ENCODE peak calls at places on chromosomes 1 and 21, in eight cellular contexts. One of them, this sample, is unnamed.

GRCh38 chr1:115089443-115090340 is at the start of gene TSPAN2:
- DNase-seq in fibroblast of pulmonary artery: no peak
- DNase-seq in AG09309: no peak
- DNase-seq in choroid plexus epithelial cell: peak
- DNase-seq in CD8-positive, alpha-beta T cell: peak
- DNase-seq in colonic mucosa: peak
- DNase-seq in vagina: no peak
- DNase-seq in spleen: peak
- DNase-seq in this sample: peak

GRCh38 chr1:85568660-85569059 is 11.9 kb upstream of the CCN1 start:
- DNase-seq in fibroblast of pulmonary artery: no peak
- DNase-seq in AG09309: no peak
- DNase-seq in choroid plexus epithelial cell: no peak
- DNase-seq in CD8-positive, alpha-beta T cell: no peak
- DNase-seq in colonic mucosa: no peak
- DNase-seq in vagina: no peak
- DNase-seq in spleen: no peak
- DNase-seq in this sample: no peak

GRCh38 chr21:34649400-34649799 is 19.4 kb upstream of the CLIC6 start:
- DNase-seq in fibroblast of pulmonary artery: no peak
- DNase-seq in AG09309: no peak
- DNase-seq in choroid plexus epithelial cell: no peak
- DNase-seq in CD8-positive, alpha-beta T cell: no peak
- DNase-seq in colonic mucosa: no peak
- DNase-seq in vagina: no peak
- DNase-seq in spleen: no peak
- DNase-seq in this sample: no peak

GRCh38 chr1:159783724-159784123 is 3.0 kb downstream of the DUSP23 start:
- DNase-seq in fibroblast of pulmonary artery: no peak
- DNase-seq in AG09309: no peak
- DNase-seq in choroid plexus epithelial cell: peak
- DNase-seq in CD8-positive, alpha-beta T cell: no peak
- DNase-seq in colonic mucosa: no peak
- DNase-seq in vagina: no peak
- DNase-seq in spleen: no peak
- DNase-seq in this sample: no peak

GRCh38 chr1:25109527-25109926 is 122.8 kb downstream of the SYF2 start:
- DNase-seq in fibroblast of pulmonary artery: no peak
- DNase-seq in AG09309: no peak
- DNase-seq in choroid plexus epithelial cell: no peak
- DNase-seq in CD8-positive, alpha-beta T cell: no peak
- DNase-seq in colonic mucosa: no peak
- DNase-seq in vagina: no peak
- DNase-seq in spleen: no peak
- DNase-seq in this sample: no peak

GRCh38 chr1:205693421-205693991 is 13.2 kb upstream of the SLC45A3 start:
- DNase-seq in fibroblast of pulmonary artery: no peak
- DNase-seq in AG09309: no peak
- DNase-seq in choroid plexus epithelial cell: no peak
- DNase-seq in CD8-positive, alpha-beta T cell: no peak
- DNase-seq in colonic mucosa: no peak
- DNase-seq in vagina: no peak
- DNase-seq in spleen: peak
- DNase-seq in this sample: peak

GRCh38 chr1:94983343-94983742 is 56.4 kb upstream of the CNN3 start:
- DNase-seq in fibroblast of pulmonary artery: peak
- DNase-seq in AG09309: no peak
- DNase-seq in choroid plexus epithelial cell: peak
- DNase-seq in CD8-positive, alpha-beta T cell: no peak
- DNase-seq in colonic mucosa: peak
- DNase-seq in vagina: no peak
- DNase-seq in spleen: no peak
- DNase-seq in this sample: no peak

GRCh38 chr1:211320980-211321379 is 5.7 kb upstream of the TRAF5 start:
- DNase-seq in fibroblast of pulmonary artery: no peak
- DNase-seq in AG09309: no peak
- DNase-seq in choroid plexus epithelial cell: no peak
- DNase-seq in CD8-positive, alpha-beta T cell: no peak
- DNase-seq in colonic mucosa: no peak
- DNase-seq in vagina: no peak
- DNase-seq in spleen: no peak
- DNase-seq in this sample: no peak

GRCh38 chr1:101235696-101236545 is 898 bp upstream of the S1PR1 start:
- DNase-seq in fibroblast of pulmonary artery: peak
- DNase-seq in AG09309: no peak
- DNase-seq in choroid plexus epithelial cell: peak
- DNase-seq in CD8-positive, alpha-beta T cell: peak
- DNase-seq in colonic mucosa: peak
- DNase-seq in vagina: no peak
- DNase-seq in spleen: peak
- DNase-seq in this sample: peak

GRCh38 chr1:229116114-229116513 is 154.8 kb upstream of the RAB4A start:
- DNase-seq in fibroblast of pulmonary artery: peak
- DNase-seq in AG09309: no peak
- DNase-seq in choroid plexus epithelial cell: no peak
- DNase-seq in CD8-positive, alpha-beta T cell: no peak
- DNase-seq in colonic mucosa: no peak
- DNase-seq in vagina: no peak
- DNase-seq in spleen: no peak
- DNase-seq in this sample: no peak

GRCh38 chr1:95627244-95627643 is 393.2 kb downstream of the RWDD3 start:
- DNase-seq in fibroblast of pulmonary artery: no peak
- DNase-seq in AG09309: no peak
- DNase-seq in choroid plexus epithelial cell: no peak
- DNase-seq in CD8-positive, alpha-beta T cell: no peak
- DNase-seq in colonic mucosa: no peak
- DNase-seq in vagina: no peak
- DNase-seq in spleen: no peak
- DNase-seq in this sample: no peak

GRCh38 chr1:186042216-186042615 is 308.0 kb downstream of the HMCN1 start:
- DNase-seq in fibroblast of pulmonary artery: peak
- DNase-seq in AG09309: no peak
- DNase-seq in choroid plexus epithelial cell: no peak
- DNase-seq in CD8-positive, alpha-beta T cell: no peak
- DNase-seq in colonic mucosa: no peak
- DNase-seq in vagina: no peak
- DNase-seq in spleen: no peak
- DNase-seq in this sample: no peak

GRCh38 chr1:157963713-157964112 is 29.7 kb upstream of the KIRREL1 start:
- DNase-seq in fibroblast of pulmonary artery: peak
- DNase-seq in AG09309: no peak
- DNase-seq in choroid plexus epithelial cell: peak
- DNase-seq in CD8-positive, alpha-beta T cell: peak
- DNase-seq in colonic mucosa: peak
- DNase-seq in vagina: no peak
- DNase-seq in spleen: peak
- DNase-seq in this sample: peak

GRCh38 chr1:222061711-222062359 is 319.9 kb upstream of the DUSP10 start:
- DNase-seq in fibroblast of pulmonary artery: no peak
- DNase-seq in AG09309: no peak
- DNase-seq in choroid plexus epithelial cell: no peak
- DNase-seq in CD8-positive, alpha-beta T cell: no peak
- DNase-seq in colonic mucosa: no peak
- DNase-seq in vagina: no peak
- DNase-seq in spleen: no peak
- DNase-seq in this sample: no peak

GRCh38 chr1:206846475-206846874 is 18.9 kb upstream of the IL20 start:
- DNase-seq in fibroblast of pulmonary artery: no peak
- DNase-seq in AG09309: no peak
- DNase-seq in choroid plexus epithelial cell: no peak
- DNase-seq in CD8-positive, alpha-beta T cell: no peak
- DNase-seq in colonic mucosa: no peak
- DNase-seq in vagina: no peak
- DNase-seq in spleen: no peak
- DNase-seq in this sample: no peak

DNA sequence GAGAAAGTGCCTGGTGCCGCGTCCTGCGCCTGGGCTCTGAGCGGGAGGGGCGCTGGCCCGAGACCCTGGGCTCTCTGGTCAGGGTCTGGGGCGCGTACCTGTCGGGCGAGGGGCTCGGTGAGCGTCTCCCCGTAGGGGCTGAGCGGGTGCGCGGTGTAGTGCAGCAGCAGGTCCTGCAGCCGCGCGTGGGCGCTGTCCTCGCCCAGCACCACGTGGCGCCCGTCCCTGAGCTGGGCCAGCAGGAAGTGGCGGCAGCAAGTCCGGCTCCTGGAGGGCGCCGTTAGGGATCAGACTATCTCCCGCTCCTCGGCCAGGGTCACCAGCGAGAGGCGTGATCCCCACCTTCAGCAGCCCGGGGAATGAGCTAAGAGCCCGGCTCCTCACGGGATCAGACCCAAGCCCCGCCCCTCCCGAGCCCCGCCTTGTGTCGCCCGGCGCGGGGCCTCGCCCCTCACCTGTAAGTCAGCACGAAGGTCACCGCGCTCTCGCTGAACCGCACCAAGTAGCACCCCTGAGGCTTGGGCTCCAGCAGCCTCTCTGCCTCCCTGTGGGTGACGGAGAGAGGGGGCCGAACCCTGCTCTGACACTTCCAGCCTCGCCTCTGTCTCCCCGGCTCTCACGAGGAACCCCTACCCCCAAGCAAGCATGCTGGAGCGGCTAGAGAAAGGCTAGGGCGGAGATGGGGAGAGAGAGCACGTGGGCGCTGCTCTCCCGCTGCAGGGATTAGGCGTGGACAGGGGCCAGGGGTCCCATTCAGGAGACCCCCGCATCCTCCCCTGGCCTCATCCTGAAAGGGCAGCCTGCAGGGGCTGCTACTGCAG is 2.7 kb downstream of the SH2D2A start:
- DNase-seq in fibroblast of pulmonary artery: peak
- DNase-seq in AG09309: no peak
- DNase-seq in choroid plexus epithelial cell: peak
- DNase-seq in CD8-positive, alpha-beta T cell: peak
- DNase-seq in colonic mucosa: peak
- DNase-seq in vagina: no peak
- DNase-seq in spleen: peak
- DNase-seq in this sample: peak
- TF ChIP-seq CTCF in fibroblast of pulmonary artery: peak
- TF ChIP-seq CTCF in AG09309: peak
- TF ChIP-seq CTCF in choroid plexus epithelial cell: peak
- TF ChIP-seq CTCF in CD8-positive, alpha-beta T cell: peak
- TF ChIP-seq CTCF in colonic mucosa: peak
- TF ChIP-seq CTCF in vagina: peak
- TF ChIP-seq CTCF in spleen: peak
- TF ChIP-seq CTCF in this sample: peak

DNA sequence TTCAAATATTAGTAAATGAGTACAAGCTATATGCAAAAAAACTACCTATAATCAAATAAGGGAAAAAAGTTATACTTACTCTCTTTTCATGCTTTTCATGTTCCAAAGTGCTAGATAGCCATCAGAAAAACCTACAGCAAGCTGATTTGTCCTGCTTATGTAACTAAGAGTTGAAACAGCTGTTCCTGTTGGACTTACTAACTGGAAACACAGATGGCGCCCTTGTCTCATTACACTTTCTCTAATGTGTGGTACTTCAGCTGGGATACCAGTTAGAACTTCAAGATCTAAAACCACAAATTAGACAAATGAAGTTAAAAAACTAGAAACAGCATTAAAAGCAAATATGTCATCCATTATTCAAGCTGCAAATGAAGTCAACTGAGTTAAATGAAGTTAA is 24.3 kb downstream of the AHCTF1 start:
- DNase-seq in fibroblast of pulmonary artery: peak
- DNase-seq in AG09309: peak
- DNase-seq in choroid plexus epithelial cell: peak
- DNase-seq in CD8-positive, alpha-beta T cell: no peak
- DNase-seq in colonic mucosa: peak
- DNase-seq in vagina: no peak
- DNase-seq in spleen: no peak
- DNase-seq in this sample: no peak
- TF ChIP-seq CTCF in fibroblast of pulmonary artery: peak
- TF ChIP-seq CTCF in AG09309: peak
- TF ChIP-seq CTCF in choroid plexus epithelial cell: peak
- TF ChIP-seq CTCF in CD8-positive, alpha-beta T cell: peak
- TF ChIP-seq CTCF in colonic mucosa: peak
- TF ChIP-seq CTCF in vagina: no peak
- TF ChIP-seq CTCF in spleen: no peak
- TF ChIP-seq CTCF in this sample: peak

GRCh38 chr1:167440776-167441175 is 77.6 kb downstream of the CD247 start:
- DNase-seq in fibroblast of pulmonary artery: no peak
- DNase-seq in AG09309: no peak
- DNase-seq in choroid plexus epithelial cell: no peak
- DNase-seq in CD8-positive, alpha-beta T cell: peak
- DNase-seq in colonic mucosa: peak
- DNase-seq in vagina: peak
- DNase-seq in spleen: no peak
- DNase-seq in this sample: no peak

GRCh38 chr1:167440345-167440744 is 78.0 kb downstream of the CD247 start:
- DNase-seq in fibroblast of pulmonary artery: no peak
- DNase-seq in AG09309: no peak
- DNase-seq in choroid plexus epithelial cell: no peak
- DNase-seq in CD8-positive, alpha-beta T cell: peak
- DNase-seq in colonic mucosa: peak
- DNase-seq in vagina: peak
- DNase-seq in spleen: no peak
- DNase-seq in this sample: no peak

GRCh38 chr1:167438171-167439138 is 79.9 kb downstream of the CD247 start:
- DNase-seq in fibroblast of pulmonary artery: no peak
- DNase-seq in AG09309: no peak
- DNase-seq in choroid plexus epithelial cell: no peak
- DNase-seq in CD8-positive, alpha-beta T cell: peak
- DNase-seq in colonic mucosa: peak
- DNase-seq in vagina: no peak
- DNase-seq in spleen: no peak
- DNase-seq in this sample: no peak

GRCh38 chr1:167441222-167441621 is 77.1 kb downstream of the CD247 start:
- DNase-seq in fibroblast of pulmonary artery: no peak
- DNase-seq in AG09309: no peak
- DNase-seq in choroid plexus epithelial cell: no peak
- DNase-seq in CD8-positive, alpha-beta T cell: peak
- DNase-seq in colonic mucosa: peak
- DNase-seq in vagina: no peak
- DNase-seq in spleen: no peak
- DNase-seq in this sample: no peak

GRCh38 chr1:167439301-167439988 is 78.9 kb downstream of the CD247 start:
- DNase-seq in fibroblast of pulmonary artery: peak
- DNase-seq in AG09309: no peak
- DNase-seq in choroid plexus epithelial cell: peak
- DNase-seq in CD8-positive, alpha-beta T cell: no peak
- DNase-seq in colonic mucosa: peak
- DNase-seq in vagina: no peak
- DNase-seq in spleen: no peak
- DNase-seq in this sample: peak
- TF ChIP-seq CTCF in fibroblast of pulmonary artery: peak
- TF ChIP-seq CTCF in AG09309: peak
- TF ChIP-seq CTCF in choroid plexus epithelial cell: peak
- TF ChIP-seq CTCF in CD8-positive, alpha-beta T cell: no peak
- TF ChIP-seq CTCF in colonic mucosa: no peak
- TF ChIP-seq CTCF in vagina: no peak
- TF ChIP-seq CTCF in spleen: no peak
- TF ChIP-seq CTCF in this sample: no peak

GRCh38 chr1:109691762-109692161 is 4.1 kb downstream of the GSTM1 start:
- DNase-seq in fibroblast of pulmonary artery: no peak
- DNase-seq in AG09309: no peak
- DNase-seq in choroid plexus epithelial cell: no peak
- DNase-seq in CD8-positive, alpha-beta T cell: no peak
- DNase-seq in colonic mucosa: no peak
- DNase-seq in vagina: no peak
- DNase-seq in spleen: no peak
- DNase-seq in this sample: no peak

GRCh38 chr1:109689844-109690405 is 2.3 kb downstream of the GSTM1 start:
- DNase-seq in fibroblast of pulmonary artery: no peak
- DNase-seq in AG09309: no peak
- DNase-seq in choroid plexus epithelial cell: no peak
- DNase-seq in CD8-positive, alpha-beta T cell: no peak
- DNase-seq in colonic mucosa: no peak
- DNase-seq in vagina: no peak
- DNase-seq in spleen: no peak
- DNase-seq in this sample: no peak

GRCh38 chr1:109687641-109688499 is at the start of gene GSTM1:
- DNase-seq in fibroblast of pulmonary artery: peak
- DNase-seq in AG09309: peak
- DNase-seq in choroid plexus epithelial cell: no peak
- DNase-seq in CD8-positive, alpha-beta T cell: no peak
- DNase-seq in colonic mucosa: no peak
- DNase-seq in vagina: no peak
- DNase-seq in spleen: peak
- DNase-seq in this sample: peak
- TF ChIP-seq CTCF in fibroblast of pulmonary artery: peak
- TF ChIP-seq CTCF in AG09309: peak
- TF ChIP-seq CTCF in choroid plexus epithelial cell: no peak
- TF ChIP-seq CTCF in CD8-positive, alpha-beta T cell: no peak
- TF ChIP-seq CTCF in colonic mucosa: peak
- TF ChIP-seq CTCF in vagina: no peak
- TF ChIP-seq CTCF in spleen: no peak
- TF ChIP-seq CTCF in this sample: no peak

This sample was measured in nephron progenitor cell.